ENCODE peak calls at places on chromosomes 12 and 14, in ten cellular contexts. C is astrocyte, J is neural progenitor cell, U is body of pancreas, V is choroid plexus epithelial cell, H is tibial nerve, P is AG10803, E is mucosa of descending colon, A is A549, K is mammary epithelial cell. X is an unnamed sample.

GRCh38 chr12:57152408-57153038 is 5.1 kb upstream of the LRP1-AS start:
- DNase-seq in C (peak; percentile 60), J (no peak), U (no peak), V (peak; percentile 75), H (peak; percentile 51), P (peak; percentile 72), E (no peak), A (no peak), K (no peak), X (no peak)

GRCh38 chr14:52551696-52552062 is 626 bp downstream of the TXNDC16 start:
- DNase-seq in C (peak; percentile 26), J (peak; percentile 13), U (peak; percentile 34), V (peak; percentile 67), H (no peak), P (peak; percentile 22), E (no peak), A (no peak), K (peak; percentile 40), X (no peak)

GRCh38 chr14:67622675-67623074 is 3.0 kb downstream of the ARG2 start:
- DNase-seq in C (peak; percentile 79), J (peak; percentile 27), U (peak; percentile 13), V (peak; percentile 93), H (no peak), P (peak; percentile 71), E (no peak), A (no peak), K (peak; percentile 59), X (no peak)

GRCh38 chr14:63777024-63777423 is 49.2 kb upstream of the SGPP1 start:
- DNase-seq in C (peak; percentile 71), J (no peak), U (no peak), V (peak; percentile 79), H (no peak), P (peak; percentile 61), E (no peak), A (no peak), K (peak; percentile 53), X (no peak)

GRCh38 chr14:68368850-68369249 is 424.0 kb downstream of the ZFP36L1 start:
- DNase-seq in C (no peak), J (no peak), U (no peak), V (no peak), H (no peak), P (no peak), E (no peak), A (no peak), K (no peak), X (no peak)

GRCh38 chr14:67977468-67978034 is 158.0 kb downstream of the RAD51B start:
- DNase-seq in C (no peak), J (no peak), U (peak; percentile 32), V (no peak), H (no peak), P (no peak), E (no peak), A (no peak), K (no peak), X (no peak)

GRCh38 chr14:36585100-36585499 is 2.7 kb upstream of the NKX2-8 start:
- DNase-seq in C (no peak), J (no peak), U (no peak), V (no peak), H (no peak), P (no peak), E (no peak), A (no peak), K (no peak), X (no peak)

GRCh38 chr14:55031190-55031589 is 4.2 kb downstream of the SOCS4 start:
- DNase-seq in C (no peak), J (no peak), U (no peak), V (no peak), H (no peak), P (no peak), E (no peak), A (no peak), K (no peak), X (no peak)

GRCh38 chr14:100159107-100159864 is at the start of gene DEGS2:
- DNase-seq in C (no peak), J (peak; percentile 77), U (peak; percentile 85), V (no peak), H (no peak), P (no peak), E (peak; percentile 86), A (peak; percentile 46), K (no peak), X (no peak)

GRCh38 chr14:100158566-100159106 is 809 bp downstream of the DEGS2 start:
- DNase-seq in C (no peak), J (peak; percentile 44), U (no peak), V (no peak), H (no peak), P (no peak), E (peak; percentile 50), A (no peak), K (no peak), X (no peak)

GRCh38 chr14:100156776-100157175 is 2.7 kb downstream of the DEGS2 start:
- DNase-seq in C (no peak), J (no peak), U (no peak), V (no peak), H (no peak), P (no peak), E (no peak), A (no peak), K (no peak), X (no peak)

GRCh38 chr14:100160534-100160916 is 1.1 kb upstream of the DEGS2 start:
- DNase-seq in C (no peak), J (no peak), U (no peak), V (no peak), H (no peak), P (no peak), E (peak; percentile 41), A (no peak), K (no peak), X (no peak)

DNA sequence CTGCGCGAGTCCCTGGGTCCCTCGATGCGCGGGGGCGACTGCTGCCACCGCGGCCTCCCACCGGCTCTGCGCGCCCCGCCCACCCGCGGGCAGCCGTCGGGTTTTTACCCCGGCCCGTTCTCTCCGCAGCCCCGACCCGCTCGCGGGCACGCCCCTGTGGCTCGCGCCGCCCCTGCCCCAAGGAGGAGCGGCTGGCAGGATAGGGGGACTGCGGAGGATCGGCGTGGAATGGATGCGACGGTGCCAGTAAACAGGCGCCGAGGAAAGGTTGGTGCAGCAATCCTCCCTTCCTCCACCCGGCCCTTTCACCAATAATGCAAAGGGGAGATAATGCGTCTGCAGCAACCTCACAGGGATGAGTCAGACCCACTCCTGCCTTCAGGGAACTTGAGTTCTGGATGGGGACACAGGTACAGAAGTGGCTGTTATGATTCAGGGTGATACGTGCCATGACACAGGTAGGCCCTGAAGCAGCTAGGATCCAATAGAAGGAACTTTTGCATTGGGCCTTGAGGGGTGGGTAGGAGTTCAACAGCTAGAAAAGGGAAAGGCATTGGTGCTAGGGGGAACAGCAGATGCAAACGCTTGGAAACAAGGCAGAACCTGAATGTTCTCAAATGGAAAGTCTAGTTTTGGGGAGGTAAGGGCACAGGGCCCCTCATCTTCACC is 554 bp upstream of the DEGS2 start:
- DNase-seq in C (no peak), J (peak; percentile 46), U (no peak), V (no peak), H (no peak), P (no peak), E (no peak), A (no peak), K (no peak), X (no peak)
- H3K4me3 ChIP-seq in C (no peak overlapping the region), J (peak overlapping the region; percentile 52), U (peak overlapping the region; percentile 40), V (no peak overlapping the region), H (no peak overlapping the region), P (no peak overlapping the region), E (peak overlapping the region; percentile 19), A (peak overlapping the region; percentile 53), K (peak overlapping the region; percentile 20), X (no peak overlapping the region)

GRCh38 chr12:95265765-95266164 is 48.2 kb downstream of the VEZT start:
- DNase-seq in C (no peak), J (no peak), U (no peak), V (no peak), H (no peak), P (no peak), E (no peak), A (no peak), K (no peak), X (no peak)
- TF ChIP-seq CTCF in C (no peak), J (no peak), U (no peak), V (no peak), H (no peak), P (no peak), E (no peak), A (no peak), K (no peak), X (no peak)

GRCh38 chr12:106134294-106134949 is 4.3 kb downstream of the NUAK1 start:
- DNase-seq in C (no peak), J (no peak), U (no peak), V (no peak), H (no peak), P (peak; percentile 70), E (no peak), A (no peak), K (no peak), X (no peak)

GRCh38 chr12:106135781-106136180 is 3.0 kb downstream of the NUAK1 start:
- DNase-seq in C (no peak), J (peak; percentile 26), U (no peak), V (peak; percentile 76), H (no peak), P (peak; percentile 70), E (no peak), A (no peak), K (peak; percentile 68), X (no peak)

GRCh38 chr12:106133136-106134087 is 5.3 kb downstream of the NUAK1 start:
- DNase-seq in C (peak; percentile 70), J (peak; percentile 40), U (no peak), V (no peak), H (no peak), P (peak; percentile 54), E (no peak), A (peak; percentile 48), K (peak; percentile 89), X (no peak)

GRCh38 chr12:106136263-106136662 is 2.5 kb downstream of the NUAK1 start:
- DNase-seq in C (peak; percentile 76), J (peak; percentile 97), U (peak; percentile 89), V (peak; percentile 92), H (peak; percentile 94), P (peak; percentile 92), E (peak; percentile 87), A (peak; percentile 59), K (peak; percentile 77), X (no peak)

GRCh38 chr12:106135075-106135474 is 3.7 kb downstream of the NUAK1 start:
- DNase-seq in C (peak; percentile 83), J (peak; percentile 34), U (no peak), V (peak; percentile 73), H (no peak), P (peak; percentile 65), E (no peak), A (no peak), K (no peak), X (no peak)
- H3K4me3 ChIP-seq in C (peak overlapping the region; percentile 47), J (no peak overlapping the region), U (no peak overlapping the region), V (no peak overlapping the region), H (no peak overlapping the region), P (peak overlapping the region; percentile 46), E (no peak overlapping the region), A (peak overlapping the region; percentile 83), K (no peak overlapping the region), X (no peak overlapping the region)

GRCh38 chr12:101567918-101568317 is 26.9 kb upstream of the MYBPC1 start:
- DNase-seq in C (no peak), J (no peak), U (no peak), V (no peak), H (no peak), P (no peak), E (no peak), A (no peak), K (no peak), X (no peak)

GRCh38 chr12:101566318-101566717 is 28.5 kb upstream of the MYBPC1 start:
- DNase-seq in C (no peak), J (peak; percentile 6), U (no peak), V (peak; percentile 20), H (no peak), P (no peak), E (no peak), A (no peak), K (no peak), X (no peak)

GRCh38 chr12:101564912-101565311 is 29.9 kb upstream of the MYBPC1 start:
- DNase-seq in C (no peak), J (no peak), U (peak; percentile 11), V (peak; percentile 20), H (no peak), P (no peak), E (no peak), A (no peak), K (no peak), X (no peak)

GRCh38 chr12:101573743-101574142 is 21.0 kb upstream of the MYBPC1 start:
- DNase-seq in C (no peak), J (no peak), U (no peak), V (no peak), H (no peak), P (no peak), E (no peak), A (no peak), K (no peak), X (no peak)

GRCh38 chr12:101570022-101570421 is 24.7 kb upstream of the MYBPC1 start:
- DNase-seq in C (peak; percentile 47), J (peak; percentile 12), U (peak; percentile 22), V (peak; percentile 86), H (no peak), P (peak; percentile 55), E (no peak), A (no peak), K (peak; percentile 24), X (peak; percentile 25)
- TF ChIP-seq CTCF in C (peak; percentile 26), J (peak; percentile 33), U (peak; percentile 79), V (peak; percentile 60), H (peak; percentile 23), P (peak; percentile 45), E (no peak), A (peak; percentile 54), K (peak; percentile 35), X (peak; percentile 52)